ENCODE peak calls at places on chromosomes 1 and 21, in four cellular contexts. E, C, X and K are unnamed samples.

GRCh38 chr1:176800978-176801552 is 338.1 kb downstream of the PAPPA2 start:
- DNase-seq in C (no peak), E (no peak), X (no peak), K (no peak)

GRCh38 chr1:7912743-7913557 is 27.7 kb downstream of the TNFRSF9 start:
- DNase-seq in E (no peak), X (peak), C (no peak), K (no peak)

GRCh38 chr1:33435096-33435820 is 4.4 kb upstream of the PHC2 start:
- DNase-seq in C (no peak), E (no peak), X (peak), K (no peak)

GRCh38 chr1:185654199-185654951 is 79.8 kb upstream of the HMCN1 start:
- DNase-seq in C (no peak), E (no peak), X (no peak), K (no peak)

GRCh38 chr1:181704556-181704955 is 221.2 kb downstream of the CACNA1E start:
- DNase-seq in E (no peak), X (no peak), C (no peak), K (no peak)

GRCh38 chr1:224929335-224930237 is at the start of gene DNAH14:
- DNase-seq in E (peak), X (peak), C (no peak), K (peak)

GRCh38 chr21:46063734-46064680 is 33.9 kb upstream of the COL6A2 start:
- DNase-seq in E (no peak), X (no peak), C (no peak), K (no peak)

GRCh38 chr1:1629430-1630190 is 2.4 kb upstream of the MMP23B start:
- DNase-seq in C (no peak), X (no peak), E (no peak), K (peak)

GRCh38 chr1:244163131-244163530 is 112.0 kb downstream of the ZBTB18 start:
- DNase-seq in X (no peak), E (no peak), C (no peak), K (no peak)

GRCh38 chr1:157819886-157820285 is at the start of gene FCRL1:
- DNase-seq in C (no peak), X (no peak), E (peak), K (no peak)

GRCh38 chr1:156076609-156077429 is 5.4 kb downstream of the MEX3A start:
- DNase-seq in E (no peak), X (no peak), C (no peak), K (peak)

GRCh38 chr1:44801491-44802305 is 1.5 kb downstream of the PLK3 start:
- DNase-seq in C (no peak), X (peak), E (no peak), K (no peak)

GRCh38 chr1:29271724-29272123 is 35.4 kb downstream of the PTPRU start:
- DNase-seq in C (no peak), E (no peak), X (no peak), K (no peak)
- TF ChIP-seq SPI1 in C (no peak), E (no peak), X (no peak), K (no peak)

DNA sequence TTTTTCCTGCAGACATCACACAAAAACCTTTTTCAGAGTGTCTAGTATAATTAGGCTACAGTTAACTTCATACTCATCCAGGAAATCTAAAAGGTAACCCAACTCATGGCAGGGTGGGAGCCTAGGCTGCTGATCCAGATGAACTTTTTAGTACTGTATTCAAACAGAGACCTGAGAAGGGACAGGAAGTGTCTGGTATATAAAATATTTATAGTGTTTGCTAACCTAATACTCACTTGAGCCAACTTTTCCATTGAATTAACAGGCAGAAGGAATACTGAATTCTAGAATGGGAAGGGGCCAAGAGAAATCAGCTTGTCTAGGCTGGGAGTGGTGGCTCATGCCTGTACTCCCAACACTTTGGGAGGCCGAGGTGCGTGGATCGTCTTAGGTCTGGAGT is 22.2 kb upstream of the NKAIN1 start:
- DNase-seq in E (no peak), X (no peak), C (no peak), K (no peak)
- TF ChIP-seq SPI1 in E (no peak), X (no peak), C (no peak), K (no peak)

DNA sequence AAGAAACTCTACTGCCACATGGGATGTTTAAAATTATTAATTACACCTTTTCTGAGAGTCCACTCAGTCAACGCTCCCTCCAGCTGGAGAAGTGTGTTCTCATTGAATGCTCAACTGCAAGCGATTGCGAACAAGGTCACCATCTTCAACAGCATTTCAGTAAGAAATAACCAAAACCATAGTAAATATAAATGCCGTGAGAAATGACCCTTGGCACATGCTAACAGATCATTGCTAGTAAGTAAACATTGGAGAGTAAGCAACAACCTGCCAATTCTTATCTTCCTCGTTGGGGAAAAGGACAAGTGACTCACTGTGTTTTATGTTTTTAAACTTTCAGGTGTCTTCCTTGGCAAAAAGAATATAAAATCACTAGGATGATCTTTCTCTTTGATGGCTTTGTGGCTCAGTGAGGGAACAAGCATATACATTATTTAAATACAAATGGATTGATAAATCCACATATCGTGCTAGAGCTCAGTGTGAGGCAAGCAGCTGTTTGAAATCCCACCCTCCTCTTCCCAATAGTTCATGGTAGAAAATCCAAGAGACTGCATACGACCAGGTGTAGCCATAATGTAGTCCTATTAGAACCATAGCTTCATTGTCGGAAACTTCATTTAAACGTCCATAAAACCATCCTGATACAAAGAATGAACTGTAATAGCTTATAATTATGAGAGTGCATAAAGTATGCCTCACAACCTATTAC is 214.6 kb downstream of the GRIK1 start:
- DNase-seq in X (peak), E (no peak), C (no peak), K (no peak)
- TF ChIP-seq SPI1 in X (no peak), E (no peak), C (no peak), K (no peak)

DNA sequence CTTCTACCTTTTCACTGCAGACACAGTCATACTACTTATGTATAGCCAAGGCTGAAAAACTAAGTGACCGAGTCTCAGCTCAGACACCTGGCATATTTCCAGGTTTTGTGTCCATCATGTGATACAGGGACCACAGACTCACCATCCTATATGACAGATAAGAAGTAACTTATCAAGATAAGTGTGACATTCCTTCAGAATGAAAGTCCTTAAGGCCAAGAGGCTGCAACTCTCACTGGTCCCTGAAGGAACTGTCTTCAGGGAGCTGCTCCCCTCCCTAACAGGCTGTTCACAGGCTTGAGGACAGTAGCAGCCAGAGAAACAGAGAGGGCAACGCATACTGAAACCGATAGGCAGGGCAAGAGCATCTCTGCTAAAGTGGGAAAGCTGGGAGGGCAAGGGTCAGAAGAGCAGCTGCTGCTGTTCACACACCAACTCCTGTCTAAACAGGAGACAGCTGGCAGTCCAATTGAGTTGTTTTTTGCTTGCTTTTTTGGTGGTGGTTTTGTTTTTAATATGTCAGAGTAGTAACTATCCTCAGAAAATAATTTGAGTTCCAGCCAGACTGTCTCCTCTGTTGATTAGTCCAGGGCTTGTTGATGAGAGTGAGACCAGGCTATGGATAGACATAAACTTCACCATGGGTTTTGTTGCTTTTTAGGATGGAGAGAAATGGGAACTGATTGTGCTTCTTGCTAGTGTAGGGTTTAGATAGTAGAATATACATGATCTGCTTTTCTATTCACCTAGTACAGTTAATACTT is 67.7 kb downstream of the MACF1 start:
- DNase-seq in X (peak), E (no peak), C (peak), K (no peak)
- TF ChIP-seq SPI1 in X (no peak), E (no peak), C (no peak), K (no peak)

GRCh38 chr21:42863504-42863870 is 15.9 kb downstream of the WDR4 start:
- DNase-seq in E (no peak), X (no peak), C (no peak), K (no peak)

GRCh38 chr21:42862774-42863503 is 16.4 kb downstream of the WDR4 start:
- DNase-seq in E (no peak), X (no peak), C (no peak), K (no peak)

GRCh38 chr21:42864812-42865211 is 14.5 kb downstream of the WDR4 start:
- DNase-seq in C (no peak), E (no peak), X (no peak), K (no peak)

GRCh38 chr21:42864286-42864685 is 15.1 kb downstream of the WDR4 start:
- DNase-seq in X (no peak), E (no peak), C (no peak), K (no peak)

DNA sequence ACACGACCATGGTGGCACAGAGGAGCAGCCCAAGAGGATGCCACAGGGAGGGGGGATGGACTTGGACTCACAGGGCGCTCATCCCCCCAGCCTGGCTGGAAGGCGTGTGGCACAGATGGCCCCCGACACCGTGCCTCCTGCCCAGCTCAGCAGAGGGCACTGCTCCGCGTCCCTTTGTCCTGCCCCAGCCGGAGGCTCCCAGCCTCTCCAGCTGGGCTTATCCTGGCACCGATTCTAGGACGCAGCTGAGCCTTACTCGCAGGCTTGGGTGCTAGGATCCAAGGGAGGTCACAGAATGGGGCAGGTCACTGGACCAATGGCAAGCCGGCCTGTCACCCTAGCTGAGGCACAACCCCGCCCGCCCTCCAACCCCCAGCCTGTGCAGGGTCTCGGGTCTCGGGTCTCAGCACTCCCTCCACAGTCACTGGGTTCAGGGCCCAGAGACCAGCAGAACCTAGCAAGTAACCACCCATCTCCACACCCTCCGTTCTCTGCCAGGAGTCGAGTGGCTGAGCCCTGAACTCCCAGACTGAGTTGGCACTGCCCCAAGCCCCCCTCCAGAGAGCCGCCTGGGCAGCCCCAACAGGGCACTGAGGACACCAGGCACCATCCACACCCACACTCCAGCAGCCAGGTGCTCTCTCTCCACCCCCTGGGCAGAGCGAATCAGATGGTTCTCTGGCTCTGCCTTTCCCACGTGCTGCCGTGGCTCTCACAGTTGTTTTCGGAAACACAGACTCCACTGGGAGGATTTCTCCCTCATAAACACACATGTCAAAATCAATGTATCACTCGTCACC is 13.8 kb downstream of the WDR4 start:
- DNase-seq in C (no peak), E (no peak), X (no peak), K (no peak)
- TF ChIP-seq SPI1 in C (no peak), E (no peak), X (no peak), K (no peak)

GRCh38 chr1:64734289-64734652 is 10.6 kb upstream of the RAVER2 start:
- DNase-seq in E (no peak), X (no peak), C (no peak), K (no peak)
- TF ChIP-seq SPI1 in E (no peak), X (no peak), C (no peak), K (no peak)

DNA sequence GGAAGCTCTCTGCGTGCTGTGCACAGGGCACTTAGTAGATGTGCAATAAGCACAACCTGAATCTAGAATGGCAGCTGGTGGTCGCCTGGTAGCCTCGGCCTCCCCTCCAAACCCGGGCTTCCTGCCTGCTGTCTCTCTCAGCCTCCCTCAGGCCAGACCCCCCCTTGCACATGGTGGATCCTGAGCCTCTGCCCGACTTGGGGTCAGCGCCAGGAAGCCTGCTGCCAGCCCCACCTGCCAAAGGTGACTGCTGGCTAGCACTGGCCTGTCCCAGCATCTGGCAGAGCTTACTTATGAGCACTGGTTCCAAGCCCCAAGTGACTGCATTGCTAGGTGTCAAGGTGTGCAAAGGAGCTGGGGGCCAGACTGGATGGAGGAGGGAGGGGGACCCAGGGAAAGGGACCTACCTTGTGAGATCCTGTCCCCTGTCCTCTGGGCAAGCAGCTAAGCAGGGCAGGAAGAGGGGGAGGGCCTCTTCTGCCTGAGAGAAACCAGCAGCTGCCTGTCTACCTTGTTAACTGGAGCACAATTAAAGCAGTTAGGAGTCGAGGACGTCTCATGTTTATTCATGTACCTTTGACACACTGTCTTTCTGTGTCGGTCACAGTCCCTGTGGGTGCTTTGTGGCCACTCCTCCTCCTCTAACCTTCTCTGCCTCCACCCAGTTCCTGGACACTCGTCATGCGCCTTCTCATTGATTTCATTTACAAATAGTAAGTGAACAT is 100.9 kb downstream of the DDX20 start:
- DNase-seq in X (no peak), E (no peak), C (no peak), K (no peak)
- TF ChIP-seq SPI1 in X (no peak), E (no peak), C (no peak), K (no peak)

DNA sequence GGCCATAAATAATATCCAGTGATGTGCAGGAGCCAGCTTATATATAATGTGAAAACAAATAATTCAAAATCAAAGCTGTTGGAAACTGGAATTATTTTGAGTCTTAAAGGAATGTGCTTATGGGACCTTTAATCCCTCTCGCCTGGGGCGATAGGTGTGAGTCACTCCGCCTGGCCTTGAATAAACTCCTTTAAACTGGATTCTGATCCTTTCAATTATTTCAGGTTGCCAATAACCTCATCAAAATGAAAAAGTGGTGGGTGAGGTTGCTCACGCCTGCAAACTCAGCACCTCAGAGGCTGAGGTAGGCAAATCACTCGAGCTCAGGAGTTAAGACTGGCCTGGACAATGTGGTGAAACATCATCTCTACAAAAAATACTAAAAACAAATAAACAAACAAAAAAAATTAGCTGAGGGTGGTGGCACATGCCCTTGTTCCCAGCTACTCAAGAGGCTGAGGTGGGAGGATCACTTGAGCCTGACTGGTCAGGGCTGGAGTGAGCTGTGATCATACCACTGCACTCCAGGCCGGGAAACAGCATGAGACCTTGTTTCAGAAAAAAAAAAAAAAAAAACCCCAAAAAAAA is 11.4 kb upstream of the SLC2A5 start:
- DNase-seq in X (no peak), E (no peak), C (no peak), K (no peak)
- TF ChIP-seq SPI1 in X (no peak), E (no peak), C (no peak), K (no peak)